ENCODE peak calls at places on chromosomes 2 and 18, in nine cellular contexts. G is KG1; A is SHP77; K is naive thymus-derived CD4-positive, alpha-beta T cell; V is AG04450; H is neural progenitor cell; U is NCI-H345; P is NCI-H460; O is lower leg skin. R is an unnamed sample.

GRCh38 chr2:55710025-55710424 is 16.4 kb upstream of the PNPT1 start:
- DNase-seq in G (no peak), A (no peak), K (no peak), V (no peak), H (no peak), U (no peak), P (no peak), O (no peak), R (no peak)

GRCh38 chr2:205850172-205850571 is 167.9 kb downstream of the NRP2 start:
- DNase-seq in G (no peak), A (no peak), K (no peak), V (no peak), H (no peak), U (no peak), P (no peak), O (no peak), R (no peak)

GRCh38 chr2:10654069-10654468 is 35.7 kb downstream of the NOL10 start:
- DNase-seq in G (no peak), A (no peak), K (peak; percentile 39), V (no peak), H (no peak), U (no peak), P (no peak), O (no peak), R (no peak)

GRCh38 chr2:52193804-52194203 is 1161.9 kb upstream of the NRXN1 start:
- DNase-seq in G (no peak), A (no peak), K (no peak), V (no peak), H (no peak), U (no peak), P (no peak), O (no peak), R (no peak)

GRCh38 chr18:3683483-3683882 is 233.5 kb downstream of the TGIF1 start:
- DNase-seq in G (no peak), A (no peak), K (no peak), V (no peak), H (no peak), U (no peak), P (no peak), O (no peak), R (no peak)

GRCh38 chr2:201401815-201402214 is 44.7 kb upstream of the FLACC1 start:
- DNase-seq in G (no peak), A (no peak), K (no peak), V (no peak), H (no peak), U (no peak), P (no peak), O (no peak), R (no peak)

GRCh38 chr2:79993144-79993543 is 311.4 kb downstream of the LRRTM1 start:
- DNase-seq in G (peak; percentile 10), A (no peak), K (no peak), V (no peak), H (no peak), U (no peak), P (no peak), O (no peak), R (no peak)

GRCh38 chr2:135829420-135829983 is 7.5 kb downstream of the LCT start:
- DNase-seq in G (no peak), A (no peak), K (no peak), V (no peak), H (no peak), U (peak; percentile 45), P (no peak), O (no peak), R (no peak)

GRCh38 chr18:809985-810642 is 1.9 kb downstream of the YES1 start:
- DNase-seq in G (no peak), A (no peak), K (no peak), V (no peak), H (no peak), U (no peak), P (no peak), O (no peak), R (peak; percentile 52)

GRCh38 chr2:119240311-119241204 is 16.9 kb downstream of the STEAP3 start:
- DNase-seq in G (no peak), A (peak; percentile 94), K (no peak), V (no peak), H (peak; percentile 37), U (peak; percentile 94), P (no peak), O (no peak), R (no peak)

GRCh38 chr18:22432672-22433137 is 15.0 kb upstream of the CTAGE1 start:
- DNase-seq in G (no peak), A (no peak), K (no peak), V (peak; percentile 78), H (no peak), U (no peak), P (peak; percentile 15), O (peak; percentile 56), R (no peak)

R was measured in immature natural killer cell.